ENCODE peak calls at places on chromosomes 5 and 9, in eight cellular contexts. D, B, H, J, R, P, W and F are unnamed samples.
A peak's percentile ranks its signal among the peaks of the same experiment; 100 is the strongest.

GRCh38 chr9:14415947-14416346 is 102.0 kb upstream of the NFIB start:
- DNase-seq in D (no peak), B (no peak), H (no peak), J (no peak), R (peak; percentile 88), P (no peak), W (peak; percentile 92), F (no peak)

GRCh38 chr9:98074119-98074990 is 17.8 kb downstream of the NANS start:
- DNase-seq in D (peak; percentile 58), B (peak; percentile 67), H (peak; percentile 51), J (peak; percentile 23), R (peak; percentile 21), P (peak; percentile 38), W (peak; percentile 59), F (peak; percentile 20)

GRCh38 chr5:1789838-1790462 is 9.7 kb downstream of the MRPL36 start:
- DNase-seq in D (no peak), B (peak; percentile 21), H (no peak), J (no peak), R (peak; percentile 94), P (no peak), W (peak; percentile 96), F (no peak)

GRCh38 chr5:6731465-6732237 is 18.4 kb downstream of the TENT4A start:
- DNase-seq in D (no peak), B (no peak), H (no peak), J (no peak), R (no peak), P (no peak), W (peak; percentile 41), F (no peak)

GRCh38 chr9:124035001-124035650 is 23.6 kb downstream of the LHX2 start:
- DNase-seq in D (no peak), B (peak; percentile 12), H (no peak), J (no peak), R (no peak), P (no peak), W (no peak), F (no peak)

GRCh38 chr9:102550266-102550665 is 444.9 kb upstream of the CYLC2 start:
- DNase-seq in D (no peak), B (no peak), H (no peak), J (no peak), R (no peak), P (no peak), W (no peak), F (no peak)

GRCh38 chr9:128118971-128119665 is 8.4 kb downstream of the PTGES2 start:
- DNase-seq in D (no peak), B (peak; percentile 44), H (no peak), J (peak; percentile 89), R (no peak), P (no peak), W (no peak), F (peak; percentile 66)

GRCh38 chr5:56012281-56012963 is 17.7 kb upstream of the IL6ST start:
- DNase-seq in D (no peak), B (no peak), H (peak; percentile 30), J (peak; percentile 37), R (peak; percentile 81), P (no peak), W (peak; percentile 82), F (no peak)

GRCh38 chr5:174872271-174872670 is 147.9 kb downstream of the MSX2 start:
- DNase-seq in D (no peak), B (no peak), H (no peak), J (no peak), R (peak; percentile 32), P (no peak), W (no peak), F (no peak)

GRCh38 chr5:128290152-128290858 is 206.7 kb downstream of the SLC12A2 start:
- DNase-seq in D (no peak), B (no peak), H (no peak), J (no peak), R (peak; percentile 49), P (no peak), W (peak; percentile 33), F (no peak)

GRCh38 chr5:31866166-31866565 is 227.2 kb downstream of the PDZD2 start:
- DNase-seq in D (no peak), B (no peak), H (no peak), J (no peak), R (no peak), P (no peak), W (no peak), F (no peak)

GRCh38 chr5:76547242-76547890 is 75.8 kb downstream of the F2RL2 start:
- DNase-seq in D (no peak), B (no peak), H (peak; percentile 83), J (peak; percentile 24), R (no peak), P (no peak), W (no peak), F (no peak)

GRCh38 chr5:33470544-33470943 is 29.8 kb downstream of the TARS1 start:
- DNase-seq in D (no peak), B (no peak), H (no peak), J (peak; percentile 26), R (peak; percentile 58), P (no peak), W (peak; percentile 60), F (no peak)

GRCh38 chr9:68496356-68496755 is 44.3 kb downstream of the TMEM252 start:
- DNase-seq in D (no peak), B (no peak), H (no peak), J (no peak), R (no peak), P (no peak), W (peak; percentile 54), F (no peak)

GRCh38 chr9:117464941-117465616 is 50.2 kb upstream of the ASTN2 start:
- DNase-seq in D (no peak), B (no peak), H (no peak), J (no peak), R (no peak), P (no peak), W (no peak), F (peak; percentile 14)

GRCh38 chr5:155943516-155944407 is 383.2 kb upstream of the SGCD start:
- DNase-seq in D (peak; percentile 42), B (peak; percentile 57), H (peak; percentile 7), J (no peak), R (peak; percentile 55), P (peak; percentile 27), W (peak; percentile 70), F (peak; percentile 25)

GRCh38 chr5:74938250-74938649 is 72.1 kb upstream of the FAM169A start:
- DNase-seq in D (no peak), B (no peak), H (no peak), J (no peak), R (peak; percentile 14), P (no peak), W (peak; percentile 40), F (no peak)

GRCh38 chr5:132180134-132180745 is 47.4 kb downstream of the P4HA2 start:
- DNase-seq in D (no peak), B (no peak), H (no peak), J (no peak), R (peak; percentile 70), P (no peak), W (peak; percentile 74), F (no peak)

GRCh38 chr5:98428806-98429205 is 344.7 kb upstream of the RGMB start:
- DNase-seq in D (no peak), B (no peak), H (no peak), J (no peak), R (peak; percentile 74), P (no peak), W (peak; percentile 54), F (no peak)

GRCh38 chr5:77645995-77646639 is 7.6 kb upstream of the OTP start:
- DNase-seq in D (no peak), B (no peak), H (no peak), J (no peak), R (no peak), P (no peak), W (no peak), F (no peak)

GRCh38 chr5:173645437-173645807 is 29.0 kb upstream of the BOD1 start:
- DNase-seq in D (no peak), B (no peak), H (no peak), J (no peak), R (peak; percentile 69), P (no peak), W (peak; percentile 38), F (no peak)
- H3K27ac ChIP-seq in D (no peak overlapping the region), B (no peak overlapping the region), H (no peak overlapping the region), J (no peak overlapping the region), R (no peak overlapping the region), P (no peak overlapping the region), W (no peak overlapping the region), F (no peak overlapping the region)

GRCh38 chr9:95770653-95771131 is 104.8 kb upstream of the ERCC6L2 start:
- DNase-seq in D (no peak), B (no peak), H (no peak), J (no peak), R (peak; percentile 27), P (no peak), W (no peak), F (no peak)

GRCh38 chr9:95772320-95773060 is 103.0 kb upstream of the ERCC6L2 start:
- DNase-seq in D (no peak), B (peak; percentile 70), H (peak; percentile 29), J (no peak), R (peak; percentile 73), P (peak; percentile 48), W (peak; percentile 65), F (no peak)

GRCh38 chr9:95771556-95772280 is 103.8 kb upstream of the ERCC6L2 start:
- DNase-seq in D (no peak), B (no peak), H (no peak), J (no peak), R (peak; percentile 56), P (no peak), W (peak; percentile 39), F (no peak)

GRCh38 chr9:95769473-95769872 is 106.0 kb upstream of the ERCC6L2 start:
- DNase-seq in D (no peak), B (no peak), H (no peak), J (no peak), R (no peak), P (no peak), W (no peak), F (no peak)

GRCh38 chr9:95769909-95770433 is 105.5 kb upstream of the ERCC6L2 start:
- DNase-seq in D (no peak), B (no peak), H (no peak), J (no peak), R (no peak), P (no peak), W (no peak), F (no peak)
- H3K4me1 ChIP-seq in D (no peaks in the 10 kb centered on the region), B (no peaks in the 10 kb centered on the region), H (no peaks in the 10 kb centered on the region), J (no peaks in the 10 kb centered on the region), R (peaks cover 11% of the 10 kb centered on the region), P (peaks cover 14% of the 10 kb centered on the region), W (peaks cover 22% of the 10 kb centered on the region), F (peaks cover 9% of the 10 kb centered on the region)

DNA sequence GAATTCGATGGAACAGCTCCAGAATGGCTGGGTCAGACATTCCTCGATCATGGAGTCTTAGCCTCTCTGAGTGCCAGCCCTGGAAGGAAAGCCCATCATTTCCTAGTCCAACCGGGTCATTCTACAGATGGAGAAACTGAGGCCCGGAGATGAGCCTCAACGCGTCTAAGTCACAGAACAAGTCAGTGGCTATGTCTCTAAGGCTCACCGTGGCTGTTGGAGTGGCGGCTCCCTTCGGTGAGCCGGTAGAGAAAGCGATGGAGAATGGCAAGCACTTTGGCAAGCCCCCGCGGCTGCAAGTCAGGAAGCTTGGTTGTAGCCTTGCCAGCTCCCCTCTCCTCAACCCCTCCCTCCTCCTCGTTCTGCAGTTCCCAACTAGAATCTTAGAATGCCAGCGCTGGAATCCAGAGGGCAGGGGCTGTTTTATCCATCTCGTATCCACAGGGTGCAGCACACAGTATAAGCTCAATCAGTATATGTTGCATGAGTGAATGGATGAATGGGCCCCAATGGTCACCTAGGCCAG is 428 bp upstream of the ARSI start:
- DNase-seq in D (no peak), B (no peak), H (no peak), J (no peak), R (peak; percentile 85), P (no peak), W (peak; percentile 77), F (no peak)
- H3K4me3 ChIP-seq in D (peak overlapping the region; percentile 20), B (no peak overlapping the region), H (no peak overlapping the region), J (peak overlapping the region; percentile 47), R (peak overlapping the region; percentile 44), P (peak overlapping the region; percentile 35), W (no peak overlapping the region), F (peak overlapping the region; percentile 46)

GRCh38 chr9:92278117-92278516 is 15.4 kb downstream of the IARS1 start:
- DNase-seq in D (no peak), B (no peak), H (no peak), J (no peak), R (peak; percentile 65), P (no peak), W (peak; percentile 80), F (no peak)
- H3K27ac ChIP-seq in D (no peak overlapping the region), B (no peak overlapping the region), H (no peak overlapping the region), J (no peak overlapping the region), R (no peak overlapping the region), P (no peak overlapping the region), W (no peak overlapping the region), F (no peak overlapping the region)